ENCODE peak calls at places on chromosomes 6 and 20, in ten cellular contexts. P, Y, Q, V, Z, E, K, X, B and W are unnamed samples.

GRCh38 chr20:17767624-17768023 is 67.9 kb downstream of the BANF2 start:
- DNase-seq in Y (no peak), Q (no peak), X (no peak), V (no peak), P (no peak), Z (no peak), E (no peak), K (no peak), B (no peak), W (no peak)

GRCh38 chr6:11172501-11173337 is 59.7 kb downstream of the NEDD9 start:
- DNase-seq in K (peak), P (peak), E (peak), V (peak), Q (peak), Y (peak), B (peak), X (peak), Z (peak), W (peak)

GRCh38 chr6:136510782-136511181 is 39.4 kb downstream of the MAP7 start:
- DNase-seq in Q (no peak), K (no peak), E (peak), B (no peak), X (no peak), V (no peak), Z (no peak), P (no peak), Y (no peak), W (no peak)

GRCh38 chr20:55415567-55416142 is 589.7 kb downstream of the CBLN4 start:
- DNase-seq in Z (no peak), V (no peak), X (no peak), Q (no peak), P (no peak), B (peak), E (no peak), K (no peak), Y (no peak), W (peak)

GRCh38 chr20:50111120-50111828 is 1.7 kb downstream of the UBE2V1 start:
- DNase-seq in P (no peak), Q (no peak), K (no peak), Z (peak), V (no peak), E (peak), Y (no peak), B (peak), X (peak), W (peak)

GRCh38 chr6:17098007-17098406 is 3.8 kb upstream of the STMND1 start:
- DNase-seq in Q (no peak), V (no peak), P (no peak), X (no peak), B (no peak), Y (no peak), E (no peak), K (no peak), Z (no peak), W (no peak)

GRCh38 chr6:132530293-132530974 is 7.6 kb upstream of the TAAR9 start:
- DNase-seq in Q (peak), B (peak), Y (peak), K (no peak), P (peak), Z (peak), X (peak), V (peak), E (peak), W (peak)

GRCh38 chr6:34462561-34462971 is 3.3 kb upstream of the PACSIN1 start:
- DNase-seq in K (peak), V (no peak), Q (no peak), X (peak), Z (no peak), P (no peak), Y (no peak), E (no peak), B (peak), W (peak)

GRCh38 chr6:33195304-33196022 is 3.2 kb upstream of the COL11A2 start:
- DNase-seq in E (no peak), V (no peak), P (no peak), Z (no peak), Q (no peak), K (no peak), B (no peak), X (peak), Y (no peak), W (no peak)

GRCh38 chr6:107819217-107819616 is 4.9 kb downstream of the SCML4 start:
- DNase-seq in Z (peak), Y (no peak), Q (no peak), K (no peak), V (no peak), X (no peak), E (peak), P (no peak), B (no peak), W (no peak)

GRCh38 chr20:2610941-2611720 is 41.3 kb upstream of the NOP56 start:
- DNase-seq in E (no peak), B (no peak), V (no peak), K (no peak), X (no peak), Q (no peak), Z (no peak), P (no peak), Y (no peak), W (no peak)

GRCh38 chr20:60102665-60103210 is 144.5 kb downstream of the CDH26 start:
- DNase-seq in X (no peak), Y (no peak), Q (no peak), B (no peak), V (no peak), P (no peak), E (no peak), K (no peak), Z (no peak), W (no peak)

GRCh38 chr6:137882225-137882961 is 15.3 kb downstream of the TNFAIP3 start:
- DNase-seq in X (no peak), V (peak), B (peak), P (no peak), Q (no peak), Z (no peak), Y (no peak), E (no peak), K (no peak), W (no peak)

GRCh38 chr6:125300992-125301434 is 754 bp downstream of the HDDC2 start:
- DNase-seq in E (no peak), P (no peak), K (no peak), Y (no peak), Z (no peak), B (peak), Q (peak), V (peak), X (no peak), W (peak)

GRCh38 chr6:26276841-26277648 is 88.0 kb upstream of the BTN3A2 start:
- DNase-seq in E (no peak), X (no peak), P (no peak), Q (no peak), Y (no peak), V (no peak), B (no peak), K (no peak), Z (no peak), W (no peak)

GRCh38 chr20:39453890-39454289 is 491.7 kb downstream of the DHX35 start:
- DNase-seq in X (no peak), V (no peak), Y (peak), E (no peak), B (no peak), Q (no peak), Z (no peak), K (no peak), P (no peak), W (peak)

GRCh38 chr6:37279366-37280134 is 21.6 kb upstream of the TMEM217 start:
- DNase-seq in Q (no peak), B (peak), V (no peak), K (no peak), Y (no peak), P (no peak), Z (no peak), E (no peak), X (no peak), W (no peak)

GRCh38 chr6:138109042-138109997 is 2.1 kb upstream of the PERP start:
- DNase-seq in X (peak), V (peak), E (peak), Z (peak), Q (peak), K (peak), B (peak), P (peak), Y (peak), W (peak)

GRCh38 chr20:8787090-8787489 is 281.8 kb upstream of the PLCB4 start:
- DNase-seq in Z (no peak), X (no peak), V (no peak), B (no peak), Q (no peak), E (no peak), Y (no peak), K (no peak), P (no peak), W (no peak)

GRCh38 chr6:138590796-138591709 is 91.8 kb upstream of the NHSL1 start:
- DNase-seq in E (peak), Q (peak), P (peak), K (no peak), X (peak), V (peak), Y (peak), Z (peak), B (peak), W (peak)

GRCh38 chr6:91106083-91106482 is 519.2 kb upstream of the MAP3K7 start:
- DNase-seq in Y (no peak), V (no peak), X (no peak), Z (no peak), E (no peak), Q (no peak), B (no peak), P (no peak), K (no peak), W (no peak)

GRCh38 chr6:64776359-64776758 is 930.7 kb downstream of the EYS start:
- DNase-seq in K (no peak), Z (no peak), X (no peak), Y (no peak), P (no peak), V (no peak), Q (no peak), B (no peak), E (no peak), W (no peak)

GRCh38 chr20:57884956-57885355 is 175.1 kb upstream of the PMEPA1 start:
- DNase-seq in Q (no peak), P (no peak), B (no peak), Y (no peak), Z (no peak), E (no peak), X (no peak), V (no peak), K (no peak), W (no peak)

GRCh38 chr6:43628392-43629103 is 516 bp downstream of the GTPBP2 start:
- DNase-seq in P (no peak), V (peak), Q (peak), Z (peak), Y (no peak), X (peak), E (peak), B (peak), K (no peak), W (peak)

GRCh38 chr6:51844391-51844735 is 243.1 kb downstream of the PKHD1 start:
- DNase-seq in Y (no peak), X (no peak), Q (no peak), K (no peak), V (no peak), Z (no peak), E (no peak), B (no peak), P (no peak), W (peak)

GRCh38 chr6:102853249-102853955 is 1459.9 kb downstream of the GRIK2 start:
- DNase-seq in P (no peak), Z (no peak), B (no peak), Y (no peak), K (no peak), V (no peak), E (no peak), X (no peak), Q (no peak), W (peak)

GRCh38 chr6:23611776-23612381 is 514.1 kb upstream of the NRSN1 start:
- DNase-seq in X (no peak), Q (no peak), K (no peak), Y (peak), V (no peak), E (no peak), Z (no peak), P (peak), B (no peak), W (peak)

GRCh38 chr20:23445596-23446217 is 6.2 kb downstream of the CSTL1 start:
- DNase-seq in Q (no peak), Z (no peak), B (peak), X (no peak), V (no peak), E (no peak), K (no peak), P (no peak), Y (no peak), W (peak)

GRCh38 chr20:59455392-59456341 is 148.7 kb upstream of the PHACTR3 start:
- DNase-seq in B (peak), X (peak), Q (peak), Y (no peak), P (no peak), V (no peak), K (peak), Z (no peak), E (no peak), W (peak)

GRCh38 chr6:168045706-168046620 is 33.0 kb downstream of the FRMD1 start:
- DNase-seq in Q (no peak), P (no peak), B (no peak), K (peak), Z (no peak), Y (no peak), X (no peak), E (no peak), V (no peak), W (no peak)

GRCh38 chr20:25544316-25544715 is 41.0 kb downstream of the NINL start:
- DNase-seq in B (peak), Z (no peak), K (no peak), Y (no peak), Q (no peak), E (no peak), P (no peak), V (no peak), X (no peak), W (no peak)